ENCODE peak calls at places on chromosomes 16 and 17, in seven cellular contexts. S, X, T, Z, H, P and L are unnamed samples.

GRCh38 chr17:42287305-42288077 is 807 bp upstream of the STAT5A start:
- DNase-seq in X (no peak), H (no peak), S (no peak), P (no peak), Z (no peak), T (no peak), L (no peak)

GRCh38 chr17:43902190-43902589 is 5.1 kb downstream of the MPP2 start:
- DNase-seq in T (no peak), Z (no peak), H (no peak), X (no peak), S (no peak), P (no peak), L (no peak)

GRCh38 chr16:56950881-56951771 is 10.6 kb upstream of the CETP start:
- DNase-seq in Z (peak; percentile 75), H (no peak), S (peak; percentile 66), P (peak; percentile 65), X (no peak), T (no peak), L (peak; percentile 50)

GRCh38 chr17:39022961-39023360 is 55.8 kb upstream of the FBXO47 start:
- DNase-seq in H (no peak), Z (no peak), T (no peak), P (no peak), S (no peak), X (no peak), L (no peak)

GRCh38 chr16:7025616-7026190 is 306.9 kb upstream of the RBFOX1 start:
- DNase-seq in X (no peak), P (peak; percentile 63), T (peak; percentile 65), Z (peak; percentile 89), S (no peak), H (no peak), L (peak; percentile 38)

GRCh38 chr16:54475019-54475418 is 188.4 kb upstream of the IRX3 start:
- DNase-seq in P (no peak), T (no peak), S (no peak), Z (no peak), X (no peak), H (no peak), L (no peak)

GRCh38 chr17:6643460-6644125 is 2.7 kb downstream of the TXNDC17 start:
- DNase-seq in Z (no peak), S (no peak), T (no peak), X (no peak), P (no peak), H (no peak), L (no peak)

GRCh38 chr16:68126395-68126794 is 41.2 kb downstream of the NFATC3 start:
- DNase-seq in S (no peak), H (no peak), X (no peak), Z (no peak), T (no peak), P (no peak), L (no peak)

GRCh38 chr17:30990458-30990857 is 19.6 kb downstream of the RNF135 start:
- DNase-seq in S (no peak), X (no peak), P (no peak), Z (no peak), T (no peak), H (no peak), L (no peak)

GRCh38 chr17:57017625-57018024 is 39.7 kb downstream of the SCPEP1 start:
- DNase-seq in H (no peak), Z (no peak), P (no peak), T (no peak), X (no peak), S (no peak), L (no peak)

GRCh38 chr17:69560987-69561441 is 146.5 kb downstream of the MAP2K6 start:
- DNase-seq in T (no peak), X (no peak), H (no peak), Z (peak; percentile 77), S (no peak), P (no peak), L (no peak)

GRCh38 chr17:46774108-46774737 is 44.3 kb downstream of the WNT3 start:
- DNase-seq in X (no peak), P (peak; percentile 47), H (no peak), Z (no peak), T (no peak), S (no peak), L (no peak)

GRCh38 chr16:67910162-67910561 is 17.1 kb downstream of the PSKH1 start:
- DNase-seq in P (no peak), Z (no peak), X (peak; percentile 42), T (no peak), S (peak; percentile 53), H (no peak), L (no peak)

GRCh38 chr17:69609495-69610315 is 195.2 kb downstream of the MAP2K6 start:
- DNase-seq in P (peak; percentile 33), T (no peak), Z (peak; percentile 17), H (no peak), S (peak; percentile 51), X (no peak), L (peak; percentile 7)

GRCh38 chr16:74309789-74310781 is 13.5 kb downstream of the PSMD7 start:
- DNase-seq in P (peak; percentile 65), T (no peak), Z (peak; percentile 63), X (peak; percentile 23), S (peak; percentile 69), H (no peak), L (peak; percentile 73)

GRCh38 chr16:82070656-82071369 is 35.8 kb downstream of the HSD17B2 start:
- DNase-seq in X (peak; percentile 26), P (peak; percentile 6), H (no peak), Z (no peak), T (no peak), S (peak; percentile 13), L (peak; percentile 35)

GRCh38 chr16:53159781-53160436 is 105.1 kb downstream of the CHD9 start:
- DNase-seq in P (peak; percentile 63), T (no peak), X (peak; percentile 18), H (no peak), Z (peak; percentile 67), S (peak; percentile 75), L (peak; percentile 60)

GRCh38 chr16:75433732-75434413 is 570 bp upstream of the CFDP1 start:
- DNase-seq in H (no peak), Z (peak; percentile 72), P (peak; percentile 92), X (peak; percentile 92), T (peak; percentile 62), S (peak; percentile 97), L (peak; percentile 74)

GRCh38 chr16:85422124-85422373 is 191.1 kb upstream of the GSE1 start:
- DNase-seq in P (no peak), Z (no peak), H (no peak), T (no peak), X (no peak), S (no peak), L (no peak)

GRCh38 chr16:75248142-75248535 is 3.3 kb downstream of the BCAR1 start:
- DNase-seq in P (no peak), T (no peak), S (no peak), X (no peak), H (no peak), Z (no peak), L (no peak)

GRCh38 chr17:66564992-66565465 is 262.6 kb downstream of the PRKCA start:
- DNase-seq in X (no peak), S (peak; percentile 82), Z (no peak), T (no peak), P (no peak), H (no peak), L (no peak)

GRCh38 chr17:14299261-14300093 is 1.4 kb upstream of the HS3ST3B1 start:
- DNase-seq in T (no peak), H (peak; percentile 33), P (no peak), X (no peak), Z (peak; percentile 64), S (peak; percentile 73), L (no peak)

GRCh38 chr17:81967533-81968395 is 6.8 kb upstream of the NOTUM start:
- DNase-seq in H (peak; percentile 79), S (peak; percentile 67), T (no peak), P (peak; percentile 67), Z (peak; percentile 95), X (no peak), L (peak; percentile 73)

GRCh38 chr17:36149296-36149820 is 27.1 kb downstream of the TBC1D3B start:
- DNase-seq in H (no peak), X (no peak), S (peak; percentile 74), T (no peak), P (peak; percentile 14), Z (no peak), L (no peak)

GRCh38 chr16:53732296-53732929 is 28.5 kb downstream of the FTO start:
- DNase-seq in T (no peak), X (no peak), Z (peak; percentile 22), H (no peak), S (peak; percentile 29), P (peak; percentile 93), L (no peak)

GRCh38 chr17:68384941-68385340 is 72.4 kb downstream of the WIPI1 start:
- DNase-seq in H (no peak), S (no peak), Z (no peak), T (no peak), P (no peak), X (no peak), L (no peak)

GRCh38 chr17:50152736-50153135 is 2.3 kb upstream of the PPP1R9B start:
- DNase-seq in Z (no peak), T (no peak), S (no peak), X (no peak), H (no peak), P (no peak), L (no peak)

GRCh38 chr17:72345083-72345482 is 224.3 kb downstream of the SOX9 start:
- DNase-seq in Z (no peak), P (no peak), X (no peak), T (no peak), H (no peak), S (no peak), L (no peak)

GRCh38 chr16:12329246-12329995 is 352.9 kb downstream of the SNX29 start:
- DNase-seq in X (no peak), S (no peak), P (no peak), T (no peak), Z (peak; percentile 49), H (no peak), L (no peak)

GRCh38 chr16:62190426-62190825 is 154.2 kb upstream of the CDH8 start:
- DNase-seq in S (no peak), H (no peak), Z (peak; percentile 68), X (no peak), P (peak; percentile 14), T (no peak), L (no peak)

GRCh38 chr17:5500804-5501391 is 14.5 kb downstream of the MIS12 start:
- DNase-seq in T (peak; percentile 67), H (peak; percentile 58), S (peak; percentile 87), X (peak; percentile 88), Z (peak; percentile 98), P (peak; percentile 61), L (peak; percentile 69)